ENCODE peak calls at places on chromosomes 2 and 18, in nine cellular contexts. N is GM03348; F is Calu3; Q is iris pigment epithelial cell; C is mesothelial cell of epicardium; U is stimulated activated naive B cell treated with anti-CD40 and anti-IgM and Interleukin-4, amounts not matched to agents 10 μg/mL and 1 μg/mL and 100 μg/mL, for 72 hours; I is RWPE1; L is esophagus squamous epithelium; R is stimulated activated naive CD4-positive, alpha-beta T cell treated with Interleukin-2 at 50 U/mL for 16 hours. E is an unnamed sample.

GRCh38 chr2:105287692-105288091 is 41.8 kb downstream of the TGFBRAP1 start:
- DNase-seq in N (peak; percentile 17), F (peak; percentile 46), Q (peak; percentile 55), C (no peak), U (no peak), I (peak; percentile 39), L (no peak), R (no peak), E (no peak)

GRCh38 chr18:48767090-48767670 is 183.6 kb downstream of the SMAD7 start:
- DNase-seq in N (no peak), F (no peak), Q (peak; percentile 60), C (no peak), U (no peak), I (no peak), L (no peak), R (no peak), E (no peak)

GRCh38 chr2:16650287-16651249 is 15.1 kb downstream of the CYRIA start:
- DNase-seq in N (peak; percentile 46), F (peak; percentile 21), Q (peak; percentile 85), C (no peak), U (no peak), I (peak; percentile 51), L (no peak), R (no peak), E (no peak)

GRCh38 chr2:10407841-10408648 is 40.1 kb downstream of the ODC1 start:
- DNase-seq in N (peak; percentile 81), F (peak; percentile 77), Q (peak; percentile 91), C (no peak), U (peak; percentile 24), I (peak; percentile 86), L (no peak), R (peak; percentile 64), E (peak; percentile 22)

GRCh38 chr2:117232305-117232704 is 582.2 kb upstream of the DDX18 start:
- DNase-seq in N (no peak), F (peak; percentile 59), Q (no peak), C (no peak), U (no peak), I (no peak), L (no peak), R (no peak), E (no peak)

GRCh38 chr2:241560883-241561474 is 2.4 kb downstream of the BOK start:
- DNase-seq in N (peak; percentile 58), F (peak; percentile 26), Q (peak; percentile 26), C (no peak), U (no peak), I (no peak), L (no peak), R (no peak), E (no peak)

GRCh38 chr2:12704378-12704777 is 12.4 kb upstream of the TRIB2 start:
- DNase-seq in N (no peak), F (no peak), Q (peak; percentile 64), C (no peak), U (no peak), I (no peak), L (no peak), R (no peak), E (no peak)

GRCh38 chr18:76621782-76622495 is 126.9 kb upstream of the ZNF516 start:
- DNase-seq in N (peak; percentile 55), F (no peak), Q (peak; percentile 69), C (no peak), U (no peak), I (no peak), L (no peak), R (no peak), E (no peak)

E was measured in stimulated activated CD8-positive, alpha-beta memory T cell treated with anti-CD3 and anti-CD28 coated beads, Interleukin-7, amount 100 ng/mL, for 1 hour.